ENCODE peak calls at places on chromosomes 12 and 14, in five cellular contexts. S is neural progenitor cell; P is cardiac muscle cell; R is CD8-positive, alpha-beta memory T cell; W is CD8-positive, alpha-beta T cell. U is an unnamed sample.

GRCh38 chr12:109160433-109160832 is 44.0 kb downstream of the ACACB start:
- DNase-seq in W (no peak), P (peak; percentile 3), R (no peak), S (no peak), U (no peak)

GRCh38 chr14:23123419-23123818 is 4.4 kb upstream of the CEBPE start:
- DNase-seq in S (no peak), P (no peak), W (no peak), R (no peak), U (no peak)

GRCh38 chr12:22477894-22478287 is 66.5 kb downstream of the C2CD5 start:
- DNase-seq in R (no peak), P (no peak), S (no peak), W (no peak), U (no peak)

GRCh38 chr12:110224379-110225304 is 56.4 kb upstream of the ATP2A2 start:
- DNase-seq in W (no peak), R (no peak), S (no peak), P (no peak), U (peak; percentile 31)

GRCh38 chr12:32366704-32367103 is 32.7 kb upstream of the FGD4 start:
- DNase-seq in P (no peak), R (no peak), W (no peak), S (no peak), U (no peak)

GRCh38 chr12:49264466-49264872 is 413 bp upstream of the TUBA1C start:
- DNase-seq in S (peak; percentile 59), P (peak; percentile 42), R (no peak), W (peak; percentile 34), U (no peak)

GRCh38 chr12:267581-268482 is 5.2 kb upstream of the SLC6A13 start:
- DNase-seq in R (no peak), S (peak; percentile 25), W (no peak), P (peak; percentile 20), U (peak; percentile 68)

GRCh38 chr12:127284021-127284420 is 982.9 kb upstream of the TMEM132C start:
- DNase-seq in P (no peak), S (no peak), W (no peak), R (no peak), U (no peak)

GRCh38 chr14:65206078-65206447 is 103.7 kb upstream of the MAX start:
- DNase-seq in P (no peak), W (no peak), R (no peak), S (no peak), U (no peak)

GRCh38 chr14:24339284-24340151 is at the start of gene RIPK3:
- DNase-seq in W (peak; percentile 75), R (peak; percentile 75), P (no peak), S (peak; percentile 60), U (no peak)

GRCh38 chr12:79374543-79374942 is 316.2 kb downstream of the PAWR start:
- DNase-seq in P (no peak), R (no peak), W (no peak), S (no peak), U (no peak)

GRCh38 chr12:25531502-25532052 is 21.5 kb downstream of the LMNTD1 start:
- DNase-seq in R (no peak), P (no peak), W (no peak), S (no peak), U (no peak)

GRCh38 chr12:122031342-122032216 is 9.9 kb downstream of the BCL7A start:
- DNase-seq in S (peak; percentile 65), W (peak; percentile 50), P (peak; percentile 49), R (peak; percentile 58), U (no peak)

GRCh38 chr14:79415726-79416125 is 795.6 kb downstream of the DIO2 start:
- DNase-seq in R (no peak), W (no peak), S (no peak), P (no peak), U (no peak)

GRCh38 chr12:14963520-14963919 is 2.1 kb upstream of the ARHGDIB start:
- DNase-seq in R (no peak), S (no peak), W (no peak), P (no peak), U (no peak)

GRCh38 chr14:23562822-23563472 is 4.6 kb downstream of the AP1G2 start:
- DNase-seq in R (peak; percentile 72), P (peak; percentile 77), S (peak; percentile 81), W (peak; percentile 58), U (peak; percentile 32)

GRCh38 chr14:44428239-44428924 is 78.7 kb downstream of the FSCB start:
- DNase-seq in R (no peak), P (no peak), S (no peak), W (no peak), U (no peak)

GRCh38 chr12:69822205-69822860 is 2.7 kb upstream of the MYRFL start:
- DNase-seq in P (no peak), S (no peak), W (no peak), R (no peak), U (no peak)

GRCh38 chr12:3042394-3042793 is 34.8 kb upstream of the TSPAN9 start:
- DNase-seq in R (no peak), W (no peak), P (no peak), S (no peak), U (no peak)

GRCh38 chr14:93025055-93025454 is 90.7 kb downstream of the ITPK1 start:
- DNase-seq in P (no peak), W (peak; percentile 52), S (no peak), R (no peak), U (no peak)

GRCh38 chr14:50410921-50411320 is 14.2 kb upstream of the CDKL1 start:
- DNase-seq in S (no peak), P (no peak), W (no peak), R (no peak), U (no peak)

GRCh38 chr12:99146185-99146584 is 501.1 kb downstream of the APAF1 start:
- DNase-seq in S (peak; percentile 52), R (no peak), P (no peak), W (no peak), U (no peak)

GRCh38 chr12:105167346-105167745 is 59.8 kb downstream of the WASHC4 start:
- DNase-seq in R (no peak), W (no peak), S (no peak), P (no peak), U (no peak)

GRCh38 chr12:95796982-95797289 is 6.4 kb upstream of the NTN4 start:
- DNase-seq in S (no peak), R (no peak), P (no peak), W (no peak), U (no peak)

DNA sequence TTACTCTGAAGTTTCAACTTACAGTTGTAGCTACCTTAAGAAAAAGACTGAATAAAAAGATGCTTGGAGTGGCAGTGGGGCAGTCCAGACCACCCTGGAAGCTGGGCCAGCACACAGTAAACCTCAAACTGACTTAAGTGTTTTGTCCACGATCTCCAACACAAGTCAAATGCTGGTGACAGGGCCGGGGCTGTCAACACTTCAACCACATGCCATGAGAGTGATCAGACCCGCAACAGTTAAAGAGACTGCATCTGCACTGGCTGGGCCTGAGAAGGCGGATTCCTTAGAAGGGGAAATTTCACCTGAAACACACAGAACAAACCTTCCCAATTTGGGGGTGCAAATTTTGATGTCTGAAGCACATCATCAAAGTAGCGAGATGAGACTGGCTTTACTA is 223.5 kb upstream of the CAND1 start:
- DNase-seq in W (no peak), R (no peak), P (peak; percentile 75), S (no peak), U (no peak)
- H3K27ac ChIP-seq in W (no peak overlapping the region), R (no peak overlapping the region), P (no peak overlapping the region), S (no peak overlapping the region), U (no peak overlapping the region)

GRCh38 chr14:37598085-37598972 is 2.9 kb downstream of the TTC6 start:
- DNase-seq in R (no peak), S (peak; percentile 47), P (no peak), W (no peak), U (no peak)

GRCh38 chr14:37598973-37599526 is 3.6 kb downstream of the TTC6 start:
- DNase-seq in S (peak; percentile 42), P (no peak), R (no peak), W (no peak), U (no peak)

GRCh38 chr14:37595809-37596595 is 573 bp downstream of the TTC6 start:
- DNase-seq in W (peak; percentile 64), P (no peak), R (no peak), S (peak; percentile 71), U (no peak)

GRCh38 chr14:37596790-37597189 is 1.4 kb downstream of the TTC6 start:
- DNase-seq in R (no peak), S (peak; percentile 14), W (no peak), P (no peak), U (no peak)

DNA sequence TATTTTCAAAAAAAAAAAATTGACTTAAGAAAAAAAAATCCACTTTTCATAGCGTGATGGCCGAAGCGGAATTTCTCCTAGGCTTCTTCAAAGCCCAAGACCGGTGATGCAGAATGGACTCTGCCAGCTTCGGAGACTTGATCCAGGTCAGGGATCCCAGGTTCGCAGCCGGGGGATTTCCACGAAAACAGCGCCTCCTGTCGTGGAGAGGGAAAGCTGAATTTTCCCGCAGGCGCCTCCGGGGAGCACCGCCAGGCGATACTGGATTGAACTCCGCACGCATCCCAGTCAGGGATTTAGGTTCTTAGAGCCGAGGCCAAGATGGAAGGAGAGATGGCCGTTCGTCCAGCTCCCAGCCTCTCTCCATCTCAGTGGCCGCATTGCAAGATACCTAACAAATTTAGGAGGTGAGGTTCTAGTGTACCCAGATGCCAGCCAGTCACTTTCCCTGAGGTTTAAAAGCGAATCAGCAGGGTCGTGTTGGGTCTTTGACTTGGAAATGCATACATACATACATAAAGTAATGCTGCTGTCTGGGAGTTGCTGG is 2.2 kb downstream of the TTC6 start:
- DNase-seq in P (no peak), S (peak; percentile 81), R (no peak), W (no peak), U (no peak)
- H3K27ac ChIP-seq in P (no peak overlapping the region), S (no peak overlapping the region), R (no peak overlapping the region), W (no peak overlapping the region), U (no peak overlapping the region)

GRCh38 chr14:90398315-90398811 is 1.5 kb downstream of the CALM1 start:
- DNase-seq in P (peak; percentile 47), W (peak; percentile 79), S (peak; percentile 61), R (peak; percentile 83), U (peak; percentile 73)

GRCh38 chr14:90397401-90398314 is 829 bp downstream of the CALM1 start:
- DNase-seq in W (peak; percentile 70), R (peak; percentile 88), S (peak; percentile 78), P (peak; percentile 57), U (peak; percentile 57)

GRCh38 chr14:90396342-90397339 is at the start of gene CALM1:
- DNase-seq in P (peak; percentile 93), R (peak; percentile 97), S (peak; percentile 96), W (peak; percentile 94), U (peak; percentile 86)

GRCh38 chr14:90388982-90389381 is 7.8 kb upstream of the CALM1 start:
- DNase-seq in W (no peak), R (no peak), S (no peak), P (no peak), U (no peak)

GRCh38 chr14:90393966-90394365 is 2.9 kb upstream of the CALM1 start:
- DNase-seq in W (no peak), P (no peak), R (no peak), S (no peak), U (no peak)
- H3K27ac ChIP-seq in W (no peak overlapping the region), P (no peak overlapping the region), R (no peak overlapping the region), S (no peak overlapping the region), U (no peak overlapping the region)

GRCh38 chr14:75188520-75189267 is 12.3 kb upstream of the TMED10 start:
- DNase-seq in R (no peak), S (no peak), W (no peak), P (no peak), U (no peak)
- H3K27ac ChIP-seq in R (no peak overlapping the region), S (no peak overlapping the region), W (no peak overlapping the region), P (no peak overlapping the region), U (peak overlapping the region; percentile 18)

U was measured in caudate nucleus.